ENCODE peak calls at places on chromosomes 2 and 18, in ten cellular contexts. Z is adrenal gland, K is RWPE2, I is WTC11, H is AG09309, E is body of pancreas, N is OCI-LY7, L is H9, D is astrocyte of the spinal cord, S is progenitor cell of endocrine pancreas. Q is an unnamed sample.

GRCh38 chr18:74219056-74219455 is 70.7 kb downstream of the TIMM21 start:
- DNase-seq in Z (no peak), K (no peak), I (no peak), H (no peak), E (no peak), N (no peak), L (no peak), D (no peak), S (no peak), Q (no peak)

GRCh38 chr18:55064760-55065159 is 105.5 kb upstream of the CCDC68 start:
- DNase-seq in Z (no peak), K (no peak), I (no peak), H (no peak), E (no peak), N (no peak), L (no peak), D (no peak), S (no peak), Q (no peak)

GRCh38 chr18:68244786-68245185 is 470.1 kb downstream of the TMX3 start:
- DNase-seq in Z (no peak), K (no peak), I (no peak), H (no peak), E (no peak), N (no peak), L (no peak), D (peak), S (no peak), Q (no peak)

GRCh38 chr2:161576421-161576820 is 47.8 kb upstream of the SLC4A10 start:
- DNase-seq in Z (no peak), K (no peak), I (peak), H (no peak), E (no peak), N (peak), L (peak), D (no peak), S (no peak), Q (no peak)

GRCh38 chr2:238926761-238927611 is 79.1 kb downstream of the TWIST2 start:
- DNase-seq in Z (no peak), K (peak), I (no peak), H (no peak), E (peak), N (no peak), L (no peak), D (no peak), S (no peak), Q (no peak)

GRCh38 chr2:191145769-191146471 is 4.9 kb downstream of the STAT4 start:
- DNase-seq in Z (no peak), K (no peak), I (no peak), H (no peak), E (no peak), N (no peak), L (no peak), D (no peak), S (no peak), Q (no peak)

GRCh38 chr2:136361521-136361920 is 243.6 kb upstream of the CXCR4 start:
- DNase-seq in Z (no peak), K (no peak), I (no peak), H (no peak), E (no peak), N (no peak), L (peak), D (no peak), S (no peak), Q (no peak)

GRCh38 chr2:12313445-12314118 is 403.2 kb upstream of the TRIB2 start:
- DNase-seq in Z (no peak), K (no peak), I (no peak), H (no peak), E (no peak), N (no peak), L (no peak), D (peak), S (no peak), Q (no peak)

GRCh38 chr2:10911291-10912075 is at the start of gene KCNF1:
- DNase-seq in Z (peak), K (peak), I (peak), H (no peak), E (peak), N (no peak), L (peak), D (peak), S (peak), Q (no peak)

DNA sequence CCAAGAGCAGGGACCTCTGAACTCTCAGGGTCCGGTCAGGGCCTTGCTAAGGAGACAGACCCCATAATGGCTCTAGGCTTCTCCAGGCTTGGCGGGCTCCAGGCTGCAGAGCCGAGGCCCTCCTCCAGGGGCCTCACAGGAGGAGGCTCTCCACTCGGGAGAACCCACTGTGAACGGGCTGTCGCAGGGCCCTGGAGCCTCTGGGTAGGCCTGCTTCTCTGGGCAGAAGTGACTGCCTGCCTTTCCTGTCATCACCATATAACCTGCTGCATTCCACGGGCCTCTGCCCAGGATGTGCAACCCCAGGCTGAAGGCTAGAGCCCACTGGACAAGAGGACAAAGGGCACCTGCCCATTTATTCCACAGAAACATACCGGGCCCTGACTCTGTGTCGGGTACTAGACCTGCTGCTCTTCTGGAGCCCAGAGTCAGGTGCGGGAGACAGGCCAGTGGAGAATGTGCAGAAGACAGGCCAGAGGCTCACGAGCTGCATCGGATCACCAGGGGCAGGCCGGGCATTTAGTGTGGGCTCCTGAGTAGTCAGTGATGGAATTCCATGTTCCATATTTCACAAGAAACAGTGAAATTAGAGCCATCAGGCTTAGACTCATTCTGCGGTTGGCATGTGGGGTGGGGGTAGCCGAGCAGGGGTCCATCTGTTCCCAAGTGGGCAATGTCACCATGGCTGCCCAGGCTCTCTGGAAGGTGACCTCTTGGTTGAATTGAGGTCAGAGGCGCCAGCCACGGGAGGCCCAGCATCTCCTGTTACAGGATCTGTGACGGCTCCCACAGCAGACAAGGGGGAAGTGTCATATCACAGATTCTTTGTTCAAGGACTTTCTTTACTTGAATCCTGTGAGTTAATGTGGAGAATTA is 220.8 kb downstream of the SH3RF3 start:
- DNase-seq in Z (no peak), K (no peak), I (peak), H (no peak), E (no peak), N (no peak), L (no peak), D (no peak), S (no peak), Q (no peak)
- TF ChIP-seq CTCF in Z (no peak), K (no peak), I (no peak), H (no peak), E (no peak), N (no peak), L (peak), D (peak), S (peak), Q (no peak)

DNA sequence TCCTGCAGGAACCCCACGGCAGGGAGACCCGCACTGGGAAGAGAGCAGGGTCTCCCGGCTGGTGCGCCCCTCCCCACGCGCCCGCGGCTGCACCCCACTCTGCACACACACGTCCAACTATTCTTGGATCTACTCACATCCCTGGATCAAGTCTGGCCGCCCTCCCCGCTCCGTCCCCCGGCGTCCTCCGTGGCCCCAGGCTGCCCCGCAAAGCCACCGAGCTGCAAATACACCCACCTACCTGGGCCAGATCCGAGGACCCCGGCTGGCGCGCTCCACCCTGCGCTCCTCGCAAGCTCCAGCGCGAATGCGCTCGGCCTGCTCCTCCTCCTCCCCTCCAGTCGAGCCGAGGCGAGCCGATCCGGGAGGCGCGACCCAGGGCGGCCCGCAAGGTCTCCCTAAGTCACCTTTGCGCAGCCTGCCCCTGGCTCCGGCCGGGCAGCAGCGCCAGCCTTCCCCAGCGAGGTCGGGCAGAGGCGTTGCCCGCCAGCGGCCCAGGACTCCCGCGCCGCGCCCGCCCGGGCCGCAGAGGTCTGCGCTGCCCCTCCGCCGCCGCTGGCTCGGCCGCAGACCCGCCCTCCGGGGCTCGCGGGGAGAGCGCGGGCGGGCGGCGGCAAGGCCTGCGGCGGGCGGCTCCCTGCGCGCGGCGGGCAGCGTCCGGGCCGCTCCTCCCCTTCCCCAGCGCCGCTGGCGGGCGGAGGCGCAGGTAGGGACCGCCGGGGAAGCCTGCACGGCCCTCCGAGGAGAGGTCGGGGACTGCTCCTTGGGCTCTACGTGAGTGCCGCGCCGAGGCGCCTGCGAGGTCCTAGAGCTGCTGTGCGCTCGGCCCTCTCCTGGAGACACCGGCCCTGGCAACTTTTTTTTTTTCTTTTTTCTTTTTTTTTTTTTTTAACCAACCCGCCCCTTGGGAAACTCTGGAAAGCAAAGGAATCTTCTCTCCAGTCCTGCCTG is 126.0 kb downstream of the OSBPL1A start:
- DNase-seq in Z (peak), K (peak), I (peak), H (peak), E (peak), N (no peak), L (peak), D (peak), S (peak), Q (peak)
- TF ChIP-seq CTCF in Z (peak), K (no peak), I (no peak), H (peak), E (peak), N (no peak), L (peak), D (peak), S (peak), Q (peak)

GRCh38 chr2:169452080-169452479 is 27.2 kb upstream of the BBS5 start:
- DNase-seq in Z (no peak), K (no peak), I (no peak), H (peak), E (no peak), N (peak), L (no peak), D (peak), S (no peak), Q (peak)
- TF ChIP-seq CTCF in Z (peak), K (peak), I (no peak), H (peak), E (peak), N (peak), L (peak), D (peak), S (peak), Q (peak)

GRCh38 chr2:46958431-46959017 is 42.9 kb upstream of the MCFD2 start:
- DNase-seq in Z (no peak), K (no peak), I (no peak), H (no peak), E (no peak), N (no peak), L (no peak), D (no peak), S (no peak), Q (no peak)
- TF ChIP-seq CTCF in Z (no peak), K (no peak), I (no peak), H (no peak), E (no peak), N (no peak), L (no peak), D (no peak), S (no peak), Q (no peak)

GRCh38 chr18:9418047-9418690 is 57.1 kb upstream of the RALBP1 start:
- DNase-seq in Z (no peak), K (no peak), I (peak), H (no peak), E (no peak), N (peak), L (peak), D (no peak), S (no peak), Q (no peak)
- TF ChIP-seq CTCF in Z (no peak), K (no peak), I (no peak), H (no peak), E (no peak), N (peak), L (peak), D (no peak), S (no peak), Q (no peak)

DNA sequence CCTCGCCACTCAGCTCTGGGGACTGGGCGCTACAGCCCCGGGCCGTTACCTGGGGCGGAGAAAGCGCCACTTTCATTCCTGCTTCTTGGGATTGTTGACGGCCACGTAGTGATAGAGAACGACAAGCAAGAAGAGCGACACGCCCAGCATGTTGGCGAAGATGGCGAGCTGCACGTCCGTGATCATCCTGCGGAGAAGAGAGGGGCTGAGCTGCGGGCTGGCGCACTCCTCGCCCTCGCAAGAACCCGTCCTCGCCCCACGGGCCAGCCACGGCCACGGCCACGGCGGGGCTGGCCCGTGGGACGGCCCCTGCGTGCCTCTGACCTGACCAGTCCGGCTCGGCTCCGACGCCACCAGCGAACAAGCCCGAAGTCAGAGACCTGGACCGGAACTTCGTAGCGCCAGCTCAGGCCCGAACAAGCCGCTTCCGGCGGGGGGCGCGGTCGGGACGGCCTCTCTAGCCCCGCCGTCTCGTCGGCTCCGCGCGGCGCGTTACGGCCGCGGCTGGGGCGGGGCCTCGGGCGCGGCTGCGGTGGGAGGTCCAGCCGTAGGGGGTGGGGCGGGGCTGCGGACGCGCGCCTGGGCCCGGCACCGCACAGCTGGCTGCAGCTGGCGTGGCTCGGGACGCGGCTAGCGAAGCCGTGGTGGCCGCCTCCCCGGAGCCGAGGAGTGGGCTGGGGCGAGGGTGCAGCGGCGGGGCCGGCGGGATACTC is at the start of gene OST4:
- DNase-seq in Z (peak), K (peak), I (peak), H (peak), E (peak), N (peak), L (peak), D (peak), S (peak), Q (peak)
- TF ChIP-seq CTCF in Z (no peak), K (no peak), I (no peak), H (no peak), E (no peak), N (peak), L (no peak), D (no peak), S (no peak), Q (no peak)